ENCODE peak calls at places on chromosomes 13 and 19, in eight cellular contexts. K is left ventricle myocardium inferior; F is ELR; L is CD4-positive, CD25-positive, alpha-beta regulatory T cell; B is T-helper 2 cell treated with Interferon-gamma antibody and Interleukin-4, amounts not matched to agents 5 μg/mL and 100 μg/mL, for 36 hours; J is amniotic stem cell; D is H4; H is SW 1271. T is an unnamed sample.
A peak's percentile ranks its signal among the peaks of the same experiment; 100 is the strongest.

GRCh38 chr19:3229346-3229743 is 4.9 kb downstream of the CELF5 start:
- DNase-seq in L (no peak), K (no peak), D (no peak), F (no peak), J (no peak), B (no peak), H (no peak), T (no peak)

GRCh38 chr19:18736415-18737336 is 53.2 kb downstream of the CRTC1 start:
- DNase-seq in J (no peak), F (no peak), B (no peak), H (no peak), K (no peak), D (no peak), L (no peak), T (no peak)

GRCh38 chr19:11137542-11138384 is 17.8 kb downstream of the SPC24 start:
- DNase-seq in B (peak; percentile 33), F (peak; percentile 94), H (peak; percentile 80), K (peak; percentile 83), J (peak; percentile 76), L (peak; percentile 43), D (peak; percentile 88), T (no peak)

GRCh38 chr13:50365300-50365682 is 350.0 kb downstream of the KCNRG start:
- DNase-seq in H (no peak), F (peak; percentile 10), B (peak; percentile 19), K (no peak), L (no peak), D (no peak), J (no peak), T (no peak)

GRCh38 chr13:95716231-95716630 is 39.3 kb downstream of the DNAJC3 start:
- DNase-seq in J (no peak), F (no peak), B (no peak), K (no peak), H (no peak), L (no peak), D (no peak), T (no peak)

GRCh38 chr13:106570354-106570822 is 2.5 kb upstream of the ARGLU1 start:
- DNase-seq in J (no peak), H (no peak), F (peak; percentile 76), D (no peak), B (peak; percentile 15), L (peak; percentile 68), K (peak; percentile 75), T (peak; percentile 60)

GRCh38 chr13:41565221-41565620 is 107.9 kb downstream of the RGCC start:
- DNase-seq in D (peak; percentile 59), H (no peak), J (peak; percentile 60), B (no peak), L (no peak), K (no peak), F (peak; percentile 85), T (peak; percentile 44)

GRCh38 chr19:16807416-16808274 is 21.6 kb upstream of the SIN3B start:
- DNase-seq in B (no peak), L (no peak), D (no peak), K (no peak), J (no peak), F (no peak), H (no peak), T (no peak)

GRCh38 chr13:105291987-105292386 is 1243.5 kb downstream of the EFNB2 start:
- DNase-seq in H (no peak), L (no peak), B (no peak), J (no peak), F (no peak), D (no peak), K (no peak), T (no peak)

GRCh38 chr13:38965281-38965680 is 25.4 kb downstream of the STOML3 start:
- DNase-seq in L (no peak), D (no peak), J (no peak), K (no peak), H (no peak), B (no peak), F (no peak), T (no peak)

GRCh38 chr13:55000043-55000442 is 1971.4 kb downstream of the OLFM4 start:
- DNase-seq in J (no peak), K (no peak), H (no peak), D (no peak), B (no peak), L (no peak), F (no peak), T (no peak)

GRCh38 chr13:102724923-102725322 is 30.1 kb upstream of the METTL21C start:
- DNase-seq in F (peak; percentile 53), H (no peak), J (no peak), D (peak; percentile 21), L (no peak), B (no peak), K (no peak), T (peak; percentile 36)

GRCh38 chr13:113650275-113650674 is 7.7 kb downstream of the ATP4B start:
- DNase-seq in K (peak; percentile 3), J (no peak), F (no peak), B (no peak), D (no peak), H (no peak), L (no peak), T (no peak)

GRCh38 chr19:50030937-50031336 is 5.1 kb downstream of the ZNF473 start:
- DNase-seq in H (no peak), B (no peak), L (no peak), F (no peak), K (no peak), D (no peak), J (no peak), T (no peak)

GRCh38 chr13:113863511-113864302 is at the start of gene GAS6:
- DNase-seq in D (no peak), B (no peak), H (no peak), J (no peak), K (peak; percentile 82), F (peak; percentile 68), L (no peak), T (no peak)

GRCh38 chr13:31807090-31807541 is 67.8 kb downstream of the RXFP2 start:
- DNase-seq in K (no peak), J (no peak), L (no peak), B (no peak), D (no peak), H (no peak), F (peak; percentile 12), T (no peak)

GRCh38 chr19:48961051-48961649 is 4.0 kb upstream of the FTL start:
- DNase-seq in F (peak; percentile 8), H (no peak), D (no peak), B (no peak), L (no peak), K (no peak), J (no peak), T (no peak)

GRCh38 chr19:18832331-18833140 is 777 bp downstream of the UPF1 start:
- DNase-seq in F (peak; percentile 66), K (no peak), D (no peak), B (peak; percentile 30), H (no peak), L (peak; percentile 22), J (no peak), T (no peak)

GRCh38 chr13:96218475-96218874 is 128.6 kb downstream of the HS6ST3 start:
- DNase-seq in F (no peak), H (no peak), L (no peak), D (no peak), J (no peak), B (no peak), K (no peak), T (no peak)

GRCh38 chr13:34308725-34309124 is 490.8 kb downstream of the RFC3 start:
- DNase-seq in K (no peak), L (no peak), F (no peak), D (no peak), B (no peak), H (no peak), J (no peak), T (no peak)

GRCh38 chr19:29191005-29191404 is 21.9 kb downstream of the UQCRFS1 start:
- DNase-seq in L (no peak), J (no peak), B (no peak), K (no peak), H (no peak), F (no peak), D (no peak), T (no peak)

GRCh38 chr19:50567052-50567841 is 988 bp downstream of the LRRC4B start:
- DNase-seq in D (no peak), B (no peak), K (no peak), L (no peak), F (no peak), H (no peak), J (no peak), T (no peak)

GRCh38 chr19:19137556-19138109 is 645 bp downstream of the TMEM161A start:
- DNase-seq in H (no peak), K (no peak), L (no peak), F (peak; percentile 42), J (no peak), B (no peak), D (no peak), T (no peak)

GRCh38 chr19:19420570-19421301 is 15.3 kb downstream of the GATAD2A start:
- DNase-seq in D (no peak), J (no peak), B (no peak), H (no peak), L (no peak), F (no peak), K (no peak), T (no peak)

GRCh38 chr13:43686557-43686956 is 100.2 kb downstream of the ENOX1 start:
- DNase-seq in L (no peak), J (peak; percentile 75), H (no peak), D (peak; percentile 40), F (peak; percentile 78), B (no peak), K (peak; percentile 64), T (no peak)

GRCh38 chr13:78603240-78603947 is at the start of gene POU4F1:
- DNase-seq in H (peak; percentile 12), L (peak; percentile 35), F (no peak), D (no peak), J (no peak), B (peak; percentile 67), K (peak; percentile 17), T (no peak)

GRCh38 chr19:36527873-36528193 is 238 bp downstream of the ZNF260 start:
- DNase-seq in D (no peak), H (no peak), F (no peak), J (no peak), B (no peak), L (no peak), K (no peak), T (no peak)

GRCh38 chr13:46839399-46839798 is 42.4 kb upstream of the ESD start:
- DNase-seq in L (no peak), K (no peak), H (no peak), J (no peak), D (no peak), B (no peak), F (no peak), T (no peak)